ENCODE peak calls at places on chromosome 2, in seven cellular contexts. G is AG04450, F is bronchial epithelial cell, B is AG10803, I is GM12878, N is psoas muscle, W is BJ. E is an unnamed sample.

GRCh38 chr2:134449157-134449556 is 195.3 kb downstream of the MGAT5 start:
- DNase-seq in G (no peak), F (no peak), B (no peak), I (no peak), N (no peak), W (no peak), E (no peak)

GRCh38 chr2:211093743-211094303 is 537.4 kb downstream of the CPS1 start:
- DNase-seq in G (no peak), F (peak; percentile 30), B (no peak), I (no peak), N (no peak), W (no peak), E (no peak)

GRCh38 chr2:17979707-17980106 is 101.2 kb downstream of the KCNS3 start:
- DNase-seq in G (peak; percentile 50), F (no peak), B (peak; percentile 75), I (no peak), N (no peak), W (peak; percentile 37), E (peak; percentile 85)

GRCh38 chr2:236334122-236334876 is 70.1 kb upstream of the ASB18 start:
- DNase-seq in G (no peak), F (no peak), B (no peak), I (no peak), N (peak; percentile 55), W (no peak), E (no peak)

GRCh38 chr2:230881840-230882239 is 17.1 kb downstream of the ITM2C start:
- DNase-seq in G (no peak), F (no peak), B (no peak), I (no peak), N (no peak), W (no peak), E (no peak)

GRCh38 chr2:235642446-235643107 is 148.7 kb downstream of the AGAP1 start:
- DNase-seq in G (no peak), F (peak; percentile 21), B (peak; percentile 44), I (no peak), N (peak; percentile 36), W (no peak), E (peak; percentile 7)

GRCh38 chr2:84085562-84085961 is 373.5 kb downstream of the SUCLG1 start:
- DNase-seq in G (no peak), F (no peak), B (no peak), I (no peak), N (no peak), W (no peak), E (no peak)

GRCh38 chr2:182522428-182522896 is 95.6 kb upstream of the PDE1A start:
- DNase-seq in G (no peak), F (no peak), B (peak; percentile 26), I (no peak), N (no peak), W (peak; percentile 41), E (peak; percentile 32)

GRCh38 chr2:85767803-85768665 is 14.2 kb downstream of the ATOH8 start:
- DNase-seq in G (no peak), F (no peak), B (no peak), I (no peak), N (no peak), W (no peak), E (no peak)

GRCh38 chr2:206783718-206784117 is 18.3 kb downstream of the FASTKD2 start:
- DNase-seq in G (no peak), F (no peak), B (no peak), I (no peak), N (no peak), W (no peak), E (no peak)

GRCh38 chr2:100292022-100292580 is 30.2 kb downstream of the LONRF2 start:
- DNase-seq in G (peak; percentile 83), F (peak; percentile 88), B (peak; percentile 65), I (no peak), N (peak; percentile 25), W (no peak), E (peak; percentile 96)
- TF ChIP-seq CTCF in G (peak; percentile 21), F (peak; percentile 14), B (no peak), I (no peak), N (no peak), W (peak; percentile 34), E (peak; percentile 30)

DNA sequence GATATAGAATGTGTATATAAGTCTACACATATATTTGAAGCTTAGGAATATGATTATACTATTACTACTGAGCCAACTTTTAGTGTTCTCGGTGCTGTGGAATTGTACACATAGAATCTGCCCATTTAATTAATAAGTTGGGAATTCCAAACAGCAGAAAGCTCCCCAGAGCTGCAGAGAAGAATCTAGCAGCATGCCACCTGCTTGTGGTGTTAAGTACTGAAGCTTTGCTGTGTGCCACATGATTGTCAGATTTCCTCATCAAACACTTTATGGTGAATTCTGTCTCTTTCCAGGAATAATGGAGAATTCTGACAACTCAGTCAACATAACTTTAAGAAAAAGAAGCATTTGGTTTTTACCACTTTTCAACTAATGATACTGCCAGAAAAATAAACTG is 117.8 kb downstream of the WDSUB1 start:
- DNase-seq in G (no peak), F (no peak), B (peak; percentile 40), I (no peak), N (no peak), W (no peak), E (peak; percentile 28)
- TF ChIP-seq CTCF in G (peak; percentile 48), F (peak; percentile 28), B (peak; percentile 52), I (no peak), N (no peak), W (peak; percentile 31), E (peak; percentile 66)

GRCh38 chr2:215728504-215729065 is 284.8 kb downstream of the MREG start:
- DNase-seq in G (peak; percentile 72), F (peak; percentile 88), B (peak; percentile 98), I (peak; percentile 35), N (peak; percentile 12), W (peak; percentile 37), E (peak; percentile 95)
- TF ChIP-seq CTCF in G (peak; percentile 9), F (no peak), B (peak; percentile 28), I (peak; percentile 4), N (no peak), W (no peak), E (peak; percentile 54)

GRCh38 chr2:71530246-71530986 is 77.1 kb downstream of the DYSF start:
- DNase-seq in G (no peak), F (peak; percentile 49), B (peak; percentile 39), I (no peak), N (no peak), W (no peak), E (peak; percentile 28)

GRCh38 chr2:71531522-71532047 is 78.2 kb downstream of the DYSF start:
- DNase-seq in G (no peak), F (peak; percentile 89), B (peak; percentile 27), I (no peak), N (no peak), W (peak; percentile 5), E (peak; percentile 83)

GRCh38 chr2:71532327-71532726 is 79.0 kb downstream of the DYSF start:
- DNase-seq in G (no peak), F (no peak), B (no peak), I (no peak), N (no peak), W (no peak), E (no peak)

GRCh38 chr2:71528749-71529148 is 75.4 kb downstream of the DYSF start:
- DNase-seq in G (no peak), F (no peak), B (no peak), I (no peak), N (no peak), W (no peak), E (no peak)

GRCh38 chr2:71530987-71531332 is 77.6 kb downstream of the DYSF start:
- DNase-seq in G (no peak), F (no peak), B (no peak), I (no peak), N (no peak), W (no peak), E (no peak)
- TF ChIP-seq CTCF in G (no peak), F (no peak), B (no peak), I (no peak), N (no peak), W (no peak), E (peak; percentile 17)

DNA sequence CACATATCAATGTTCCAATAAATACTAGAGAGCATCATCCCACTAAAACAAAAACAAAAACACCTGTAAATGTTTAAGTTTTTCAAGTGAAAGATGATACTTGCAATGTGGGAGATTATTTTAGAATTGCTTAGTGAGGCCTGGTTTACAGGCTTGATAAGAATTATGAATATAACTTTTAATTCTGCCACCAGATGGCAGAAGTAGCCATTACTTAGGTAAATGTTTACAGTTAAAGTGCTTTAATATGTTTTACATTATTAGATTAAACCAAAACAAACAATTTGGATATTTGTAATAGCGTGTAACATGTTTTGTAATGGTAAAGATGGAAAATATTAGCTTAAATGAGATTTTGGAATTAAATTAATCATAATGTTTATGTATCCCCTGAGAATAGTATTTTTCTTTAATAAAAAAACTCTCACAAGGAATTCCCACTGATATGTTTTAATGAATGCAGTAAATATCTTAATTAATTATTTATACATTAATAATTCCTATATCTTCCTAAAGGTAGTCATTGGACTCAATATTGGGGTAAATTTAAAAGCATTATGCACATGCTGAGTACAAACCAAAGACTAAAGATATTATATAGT is 522.0 kb downstream of the SPAG16 start:
- DNase-seq in G (no peak), F (peak; percentile 38), B (peak; percentile 51), I (no peak), N (no peak), W (no peak), E (peak; percentile 28)
- TF ChIP-seq CTCF in G (peak; percentile 47), F (no peak), B (peak; percentile 52), I (no peak), N (peak; percentile 49), W (peak; percentile 22), E (peak; percentile 85)

GRCh38 chr2:72815655-72816268 is 10.1 kb downstream of the EXOC6B start:
- DNase-seq in G (no peak), F (peak; percentile 17), B (no peak), I (no peak), N (no peak), W (no peak), E (no peak)
- TF ChIP-seq CTCF in G (no peak), F (no peak), B (no peak), I (no peak), N (no peak), W (no peak), E (no peak)

GRCh38 chr2:138501427-138502252 is at the start of gene SPOPL:
- DNase-seq in G (peak; percentile 38), F (peak; percentile 64), B (peak; percentile 85), I (no peak), N (peak; percentile 94), W (peak; percentile 18), E (peak; percentile 84)
- TF ChIP-seq CTCF in G (no peak), F (peak; percentile 18), B (peak; percentile 5), I (peak; percentile 6), N (peak; percentile 40), W (no peak), E (peak; percentile 66)

GRCh38 chr2:68359889-68360288 is 5.2 kb upstream of the PLEK start:
- DNase-seq in G (no peak), F (no peak), B (no peak), I (no peak), N (no peak), W (no peak), E (no peak)
- TF ChIP-seq CTCF in G (peak; percentile 21), F (no peak), B (peak; percentile 13), I (peak; percentile 20), N (no peak), W (no peak), E (peak; percentile 72)

GRCh38 chr2:129297430-129297829 is 682.0 kb upstream of the RAB6C start:
- DNase-seq in G (no peak), F (no peak), B (no peak), I (no peak), N (no peak), W (no peak), E (no peak)
- TF ChIP-seq CTCF in G (no peak), F (no peak), B (no peak), I (no peak), N (no peak), W (no peak), E (no peak)

E was measured in HFFc6.